ENCODE peak calls at places on chromosomes 12 and 14, in eight cellular contexts. One of them, this sample, is unnamed.

GRCh38 chr14:31945701-31946100 is 131.4 kb upstream of the ARHGAP5 start:
- DNase-seq in HFFc6: no peak
- DNase-seq in astrocyte: no peak
- DNase-seq in epithelial cell of esophagus: no peak
- DNase-seq in bronchial epithelial cell: no peak
- DNase-seq in lower leg skin: no peak
- DNase-seq in progenitor cell of endocrine pancreas: no peak
- DNase-seq in IMR-90: no peak
- DNase-seq in this sample: no peak

GRCh38 chr12:52814710-52815155 is 817 bp upstream of the KRT4 start:
- DNase-seq in IMR-90: no peak
- DNase-seq in lower leg skin: no peak
- DNase-seq in progenitor cell of endocrine pancreas: no peak
- DNase-seq in bronchial epithelial cell: no peak
- DNase-seq in HFFc6: no peak
- DNase-seq in astrocyte: no peak
- DNase-seq in epithelial cell of esophagus: no peak
- DNase-seq in this sample: no peak

GRCh38 chr12:49662998-49663843 is 39.9 kb downstream of the PRPF40B start:
- DNase-seq in epithelial cell of esophagus: peak
- DNase-seq in lower leg skin: no peak
- DNase-seq in bronchial epithelial cell: peak
- DNase-seq in astrocyte: peak
- DNase-seq in IMR-90: peak
- DNase-seq in HFFc6: peak
- DNase-seq in progenitor cell of endocrine pancreas: no peak
- DNase-seq in this sample: peak

GRCh38 chr12:42125372-42125767 is 19.3 kb downstream of the GXYLT1 start:
- DNase-seq in HFFc6: no peak
- DNase-seq in astrocyte: no peak
- DNase-seq in progenitor cell of endocrine pancreas: no peak
- DNase-seq in bronchial epithelial cell: no peak
- DNase-seq in epithelial cell of esophagus: no peak
- DNase-seq in IMR-90: no peak
- DNase-seq in lower leg skin: no peak
- DNase-seq in this sample: no peak

GRCh38 chr12:121295746-121296617 is 527 bp downstream of the CAMKK2 start:
- DNase-seq in bronchial epithelial cell: no peak
- DNase-seq in epithelial cell of esophagus: peak
- DNase-seq in progenitor cell of endocrine pancreas: peak
- DNase-seq in lower leg skin: peak
- DNase-seq in IMR-90: no peak
- DNase-seq in astrocyte: no peak
- DNase-seq in HFFc6: no peak
- DNase-seq in this sample: peak

GRCh38 chr14:35287481-35288013 is 4.6 kb upstream of the PSMA6 start:
- DNase-seq in epithelial cell of esophagus: peak
- DNase-seq in progenitor cell of endocrine pancreas: no peak
- DNase-seq in astrocyte: peak
- DNase-seq in IMR-90: no peak
- DNase-seq in bronchial epithelial cell: peak
- DNase-seq in lower leg skin: no peak
- DNase-seq in HFFc6: no peak
- DNase-seq in this sample: no peak

GRCh38 chr14:89845346-89845745 is 109.2 kb downstream of the EFCAB11 start:
- DNase-seq in lower leg skin: no peak
- DNase-seq in progenitor cell of endocrine pancreas: no peak
- DNase-seq in epithelial cell of esophagus: peak
- DNase-seq in HFFc6: peak
- DNase-seq in IMR-90: peak
- DNase-seq in bronchial epithelial cell: peak
- DNase-seq in astrocyte: peak
- DNase-seq in this sample: no peak

GRCh38 chr14:50085570-50086315 is 30.6 kb downstream of the VCPKMT start:
- DNase-seq in bronchial epithelial cell: peak
- DNase-seq in progenitor cell of endocrine pancreas: no peak
- DNase-seq in lower leg skin: no peak
- DNase-seq in HFFc6: peak
- DNase-seq in astrocyte: peak
- DNase-seq in epithelial cell of esophagus: peak
- DNase-seq in IMR-90: peak
- DNase-seq in this sample: no peak

GRCh38 chr14:72457641-72458040 is 436.3 kb downstream of the DPF3 start:
- DNase-seq in astrocyte: peak
- DNase-seq in progenitor cell of endocrine pancreas: no peak
- DNase-seq in IMR-90: peak
- DNase-seq in lower leg skin: no peak
- DNase-seq in bronchial epithelial cell: peak
- DNase-seq in HFFc6: peak
- DNase-seq in epithelial cell of esophagus: peak
- DNase-seq in this sample: no peak

GRCh38 chr12:44015333-44015941 is 179.6 kb downstream of the TMEM117 start:
- DNase-seq in HFFc6: peak
- DNase-seq in IMR-90: peak
- DNase-seq in lower leg skin: no peak
- DNase-seq in astrocyte: peak
- DNase-seq in bronchial epithelial cell: peak
- DNase-seq in epithelial cell of esophagus: peak
- DNase-seq in progenitor cell of endocrine pancreas: no peak
- DNase-seq in this sample: no peak

GRCh38 chr12:58387199-58387598 is 445.8 kb downstream of the ATP23 start:
- DNase-seq in lower leg skin: no peak
- DNase-seq in progenitor cell of endocrine pancreas: no peak
- DNase-seq in bronchial epithelial cell: peak
- DNase-seq in epithelial cell of esophagus: peak
- DNase-seq in HFFc6: peak
- DNase-seq in IMR-90: peak
- DNase-seq in astrocyte: peak
- DNase-seq in this sample: no peak

GRCh38 chr12:31021809-31022492 is 51.7 kb upstream of the DDX11 start:
- DNase-seq in IMR-90: no peak
- DNase-seq in epithelial cell of esophagus: peak
- DNase-seq in lower leg skin: no peak
- DNase-seq in bronchial epithelial cell: no peak
- DNase-seq in astrocyte: peak
- DNase-seq in HFFc6: no peak
- DNase-seq in progenitor cell of endocrine pancreas: no peak
- DNase-seq in this sample: no peak

GRCh38 chr12:93894391-93895095 is 217.4 kb downstream of the CRADD start:
- DNase-seq in epithelial cell of esophagus: peak
- DNase-seq in IMR-90: peak
- DNase-seq in bronchial epithelial cell: no peak
- DNase-seq in progenitor cell of endocrine pancreas: no peak
- DNase-seq in astrocyte: peak
- DNase-seq in lower leg skin: peak
- DNase-seq in HFFc6: no peak
- DNase-seq in this sample: peak

GRCh38 chr12:91273542-91273941 is 90.9 kb upstream of the DCN start:
- DNase-seq in progenitor cell of endocrine pancreas: no peak
- DNase-seq in HFFc6: no peak
- DNase-seq in IMR-90: no peak
- DNase-seq in astrocyte: no peak
- DNase-seq in epithelial cell of esophagus: no peak
- DNase-seq in lower leg skin: no peak
- DNase-seq in bronchial epithelial cell: no peak
- DNase-seq in this sample: no peak

GRCh38 chr14:37594238-37594915 is 672 bp downstream of the FOXA1 start:
- DNase-seq in IMR-90: peak
- DNase-seq in epithelial cell of esophagus: peak
- DNase-seq in progenitor cell of endocrine pancreas: peak
- DNase-seq in HFFc6: peak
- DNase-seq in lower leg skin: peak
- DNase-seq in bronchial epithelial cell: peak
- DNase-seq in astrocyte: peak
- DNase-seq in this sample: peak

GRCh38 chr12:55842681-55843429 is at the start of gene MMP19:
- DNase-seq in astrocyte: peak
- DNase-seq in HFFc6: peak
- DNase-seq in lower leg skin: no peak
- DNase-seq in progenitor cell of endocrine pancreas: no peak
- DNase-seq in epithelial cell of esophagus: peak
- DNase-seq in IMR-90: peak
- DNase-seq in bronchial epithelial cell: peak
- DNase-seq in this sample: no peak

GRCh38 chr12:88391556-88391955 is 188.7 kb downstream of the KITLG start:
- DNase-seq in astrocyte: peak
- DNase-seq in IMR-90: peak
- DNase-seq in epithelial cell of esophagus: peak
- DNase-seq in lower leg skin: no peak
- DNase-seq in HFFc6: peak
- DNase-seq in bronchial epithelial cell: peak
- DNase-seq in progenitor cell of endocrine pancreas: no peak
- DNase-seq in this sample: no peak

GRCh38 chr12:120231316-120232011 is 30.6 kb upstream of the RPLP0 start:
- DNase-seq in progenitor cell of endocrine pancreas: no peak
- DNase-seq in IMR-90: peak
- DNase-seq in lower leg skin: no peak
- DNase-seq in bronchial epithelial cell: peak
- DNase-seq in epithelial cell of esophagus: peak
- DNase-seq in astrocyte: peak
- DNase-seq in HFFc6: peak
- DNase-seq in this sample: no peak

GRCh38 chr12:120236124-120236398 is 29.5 kb downstream of the PXN start:
- DNase-seq in lower leg skin: no peak
- DNase-seq in epithelial cell of esophagus: no peak
- DNase-seq in progenitor cell of endocrine pancreas: no peak
- DNase-seq in bronchial epithelial cell: no peak
- DNase-seq in IMR-90: no peak
- DNase-seq in HFFc6: no peak
- DNase-seq in astrocyte: no peak
- DNase-seq in this sample: no peak

GRCh38 chr12:120238224-120238616 is 27.3 kb downstream of the PXN start:
- DNase-seq in epithelial cell of esophagus: no peak
- DNase-seq in HFFc6: no peak
- DNase-seq in lower leg skin: no peak
- DNase-seq in bronchial epithelial cell: no peak
- DNase-seq in progenitor cell of endocrine pancreas: no peak
- DNase-seq in IMR-90: no peak
- DNase-seq in astrocyte: no peak
- DNase-seq in this sample: no peak

GRCh38 chr12:120235369-120236123 is 30.0 kb downstream of the PXN start:
- DNase-seq in astrocyte: no peak
- DNase-seq in lower leg skin: no peak
- DNase-seq in epithelial cell of esophagus: no peak
- DNase-seq in HFFc6: no peak
- DNase-seq in progenitor cell of endocrine pancreas: no peak
- DNase-seq in bronchial epithelial cell: no peak
- DNase-seq in IMR-90: no peak
- DNase-seq in this sample: peak

GRCh38 chr12:120234643-120235368 is 30.7 kb downstream of the PXN start:
- DNase-seq in astrocyte: peak
- DNase-seq in bronchial epithelial cell: peak
- DNase-seq in HFFc6: peak
- DNase-seq in epithelial cell of esophagus: peak
- DNase-seq in lower leg skin: peak
- DNase-seq in progenitor cell of endocrine pancreas: no peak
- DNase-seq in IMR-90: peak
- DNase-seq in this sample: peak
- TF ChIP-seq CTCF in astrocyte: peak
- TF ChIP-seq CTCF in bronchial epithelial cell: peak
- TF ChIP-seq CTCF in HFFc6: peak
- TF ChIP-seq CTCF in epithelial cell of esophagus: peak
- TF ChIP-seq CTCF in lower leg skin: no peak
- TF ChIP-seq CTCF in progenitor cell of endocrine pancreas: peak
- TF ChIP-seq CTCF in IMR-90: peak
- TF ChIP-seq CTCF in this sample: peak

GRCh38 chr14:69269381-69269780 is 9.4 kb downstream of the GALNT16 start:
- DNase-seq in bronchial epithelial cell: no peak
- DNase-seq in astrocyte: no peak
- DNase-seq in progenitor cell of endocrine pancreas: no peak
- DNase-seq in lower leg skin: no peak
- DNase-seq in epithelial cell of esophagus: no peak
- DNase-seq in IMR-90: no peak
- DNase-seq in HFFc6: no peak
- DNase-seq in this sample: no peak
- TF ChIP-seq CTCF in bronchial epithelial cell: no peak
- TF ChIP-seq CTCF in astrocyte: no peak
- TF ChIP-seq CTCF in progenitor cell of endocrine pancreas: no peak
- TF ChIP-seq CTCF in lower leg skin: no peak
- TF ChIP-seq CTCF in epithelial cell of esophagus: no peak
- TF ChIP-seq CTCF in IMR-90: no peak
- TF ChIP-seq CTCF in HFFc6: no peak
- TF ChIP-seq CTCF in this sample: no peak

DNA sequence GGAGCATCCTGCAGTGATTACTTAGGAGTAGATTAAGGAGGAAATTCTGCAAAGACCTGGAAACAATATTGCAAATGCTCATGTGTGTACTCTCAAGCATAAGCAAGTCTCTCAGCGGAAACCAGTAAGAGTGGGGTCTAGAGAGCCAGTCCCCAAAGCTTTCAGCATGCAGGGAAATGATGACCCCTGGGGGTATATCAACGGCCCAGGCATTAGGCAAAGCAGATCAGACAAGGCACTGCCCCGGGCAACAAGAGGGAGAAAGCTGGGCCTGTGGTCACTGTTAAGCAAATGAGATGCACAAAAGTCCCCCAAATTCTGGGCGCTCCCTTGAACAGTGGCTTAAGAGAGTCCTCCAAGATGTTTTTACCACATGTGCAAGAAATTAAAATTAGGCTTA is 457.0 kb upstream of the TBX3 start:
- DNase-seq in progenitor cell of endocrine pancreas: no peak
- DNase-seq in astrocyte: no peak
- DNase-seq in epithelial cell of esophagus: no peak
- DNase-seq in HFFc6: no peak
- DNase-seq in IMR-90: no peak
- DNase-seq in bronchial epithelial cell: no peak
- DNase-seq in lower leg skin: no peak
- DNase-seq in this sample: no peak
- TF ChIP-seq CTCF in progenitor cell of endocrine pancreas: no peak
- TF ChIP-seq CTCF in astrocyte: no peak
- TF ChIP-seq CTCF in epithelial cell of esophagus: no peak
- TF ChIP-seq CTCF in HFFc6: no peak
- TF ChIP-seq CTCF in IMR-90: no peak
- TF ChIP-seq CTCF in bronchial epithelial cell: no peak
- TF ChIP-seq CTCF in lower leg skin: no peak
- TF ChIP-seq CTCF in this sample: no peak

GRCh38 chr12:6826734-6827436 is 1.3 kb upstream of the P3H3 start:
- DNase-seq in epithelial cell of esophagus: no peak
- DNase-seq in astrocyte: no peak
- DNase-seq in bronchial epithelial cell: no peak
- DNase-seq in lower leg skin: peak
- DNase-seq in HFFc6: no peak
- DNase-seq in IMR-90: no peak
- DNase-seq in progenitor cell of endocrine pancreas: no peak
- DNase-seq in this sample: no peak
- TF ChIP-seq CTCF in epithelial cell of esophagus: no peak
- TF ChIP-seq CTCF in astrocyte: no peak
- TF ChIP-seq CTCF in bronchial epithelial cell: no peak
- TF ChIP-seq CTCF in lower leg skin: no peak
- TF ChIP-seq CTCF in HFFc6: no peak
- TF ChIP-seq CTCF in IMR-90: no peak
- TF ChIP-seq CTCF in progenitor cell of endocrine pancreas: no peak
- TF ChIP-seq CTCF in this sample: no peak

DNA sequence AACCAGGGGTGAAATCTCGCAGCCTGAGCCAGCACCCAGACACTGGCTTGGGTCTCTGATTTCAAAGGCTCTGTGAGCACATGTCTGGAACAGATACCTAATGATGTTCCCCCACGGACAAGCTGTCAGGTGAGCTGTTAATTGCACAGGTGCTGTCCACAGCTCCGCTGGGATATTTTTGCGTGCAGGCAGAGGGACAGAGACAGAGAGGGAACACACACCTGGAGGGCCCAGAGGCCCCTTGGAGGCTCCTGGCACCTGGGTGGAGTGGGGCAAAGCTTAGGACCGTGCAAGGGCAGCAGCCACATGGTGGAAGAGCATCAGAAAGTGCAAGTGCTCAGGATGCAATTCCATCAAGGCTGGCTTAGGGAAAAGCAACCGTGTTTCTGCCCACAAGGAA is 57.3 kb downstream of the ARL6IP4 start:
- DNase-seq in bronchial epithelial cell: no peak
- DNase-seq in HFFc6: no peak
- DNase-seq in IMR-90: no peak
- DNase-seq in astrocyte: no peak
- DNase-seq in epithelial cell of esophagus: no peak
- DNase-seq in lower leg skin: no peak
- DNase-seq in progenitor cell of endocrine pancreas: no peak
- DNase-seq in this sample: no peak
- TF ChIP-seq CTCF in bronchial epithelial cell: no peak
- TF ChIP-seq CTCF in HFFc6: no peak
- TF ChIP-seq CTCF in IMR-90: no peak
- TF ChIP-seq CTCF in astrocyte: no peak
- TF ChIP-seq CTCF in epithelial cell of esophagus: no peak
- TF ChIP-seq CTCF in lower leg skin: no peak
- TF ChIP-seq CTCF in progenitor cell of endocrine pancreas: no peak
- TF ChIP-seq CTCF in this sample: no peak

This sample was measured in nephron progenitor cell.